ENCODE peak calls at places on chromosomes 7 and 10, in four cellular contexts. F is M059J, J is GDM1, P is NCI-H1105 treated with DMSO at 0.1 percent for 48 hours. S is an unnamed sample.

GRCh38 chr7:110909102-110909501 is 181.8 kb upstream of the LRRN3 start:
- DNase-seq in P (no peak), F (no peak), J (no peak), S (no peak)

GRCh38 chr7:21617916-21618390 is 75.1 kb downstream of the DNAH11 start:
- DNase-seq in J (no peak), P (no peak), F (peak; percentile 95), S (no peak)

GRCh38 chr10:74967850-74968620 is 141.6 kb downstream of the KAT6B start:
- DNase-seq in P (peak; percentile 82), F (no peak), J (no peak), S (no peak)

GRCh38 chr7:97218767-97219166 is 101.3 kb downstream of the SDHAF3 start:
- DNase-seq in J (no peak), P (no peak), F (no peak), S (no peak)

GRCh38 chr10:99467236-99467999 is 37.0 kb upstream of the GOT1 start:
- DNase-seq in F (peak; percentile 87), J (no peak), P (no peak), S (no peak)

GRCh38 chr7:66921918-66922486 is 977 bp downstream of the TMEM248 start:
- DNase-seq in P (no peak), F (peak; percentile 27), J (no peak), S (no peak)

GRCh38 chr10:31270954-31271353 is 48.1 kb upstream of the ZEB1 start:
- DNase-seq in F (no peak), P (no peak), J (no peak), S (no peak)

GRCh38 chr10:103145860-103146466 is 47.1 kb downstream of the NT5C2 start:
- DNase-seq in F (peak; percentile 83), J (no peak), P (peak; percentile 9), S (no peak)

GRCh38 chr7:234712-235553 is 42.6 kb downstream of the FAM20C start:
- DNase-seq in P (no peak), J (no peak), F (peak; percentile 75), S (no peak)

GRCh38 chr7:17007841-17008240 is 126.1 kb upstream of the AGR3 start:
- DNase-seq in J (no peak), P (no peak), F (peak; percentile 72), S (no peak)

GRCh38 chr10:126948355-126949160 is 43.3 kb downstream of the DOCK1 start:
- DNase-seq in F (no peak), J (no peak), P (no peak), S (peak; percentile 73)

GRCh38 chr7:6243168-6243567 is 29.3 kb downstream of the CYTH3 start:
- DNase-seq in P (no peak), J (no peak), F (no peak), S (no peak)

GRCh38 chr7:28685660-28686417 is 272.3 kb downstream of the TRIL start:
- DNase-seq in J (peak; percentile 45), F (peak; percentile 100), P (peak; percentile 53), S (peak; percentile 97)

GRCh38 chr10:33136781-33137180 is 178.8 kb upstream of the ITGB1 start:
- DNase-seq in F (peak; percentile 79), P (no peak), J (no peak), S (no peak)

GRCh38 chr10:6600224-6600987 is 20.3 kb upstream of the PRKCQ start:
- DNase-seq in F (no peak), P (no peak), J (no peak), S (no peak)

GRCh38 chr7:4882169-4882741 is 1.3 kb downstream of the RADIL start:
- DNase-seq in F (no peak), P (no peak), J (no peak), S (no peak)

GRCh38 chr10:24034571-24034970 is 174.4 kb upstream of the KIAA1217 start:
- DNase-seq in F (no peak), P (no peak), J (no peak), S (no peak)

GRCh38 chr7:117068511-117069155 is 115.3 kb downstream of the ST7 start:
- DNase-seq in P (peak; percentile 93), F (no peak), J (no peak), S (no peak)

GRCh38 chr10:97520978-97521761 is 22.4 kb downstream of the UBTD1 start:
- DNase-seq in J (no peak), F (no peak), P (no peak), S (no peak)

GRCh38 chr10:28975891-28976471 is 298.7 kb downstream of the BAMBI start:
- DNase-seq in P (no peak), J (no peak), F (no peak), S (no peak)

GRCh38 chr10:131703941-131704340 is 196.9 kb upstream of the PPP2R2D start:
- DNase-seq in F (no peak), P (no peak), J (no peak), S (peak; percentile 59)

GRCh38 chr7:91777522-91777921 is 103.0 kb downstream of the MTERF1 start:
- DNase-seq in F (no peak), P (no peak), J (no peak), S (no peak)

GRCh38 chr10:5402798-5403197 is 1.8 kb downstream of the TUBAL3 start:
- DNase-seq in J (no peak), P (no peak), F (no peak), S (no peak)

GRCh38 chr7:129210989-129211312 is 13.9 kb upstream of the AHCYL2 start:
- DNase-seq in P (no peak), F (no peak), J (no peak), S (no peak)

GRCh38 chr7:46752881-46753366 is 829.0 kb downstream of the TNS3 start:
- DNase-seq in F (peak; percentile 94), J (no peak), P (no peak), S (no peak)

GRCh38 chr10:78390051-78390450 is 356.4 kb downstream of the RPS24 start:
- DNase-seq in F (no peak), P (no peak), J (no peak), S (no peak)

GRCh38 chr7:151008511-151009323 is 15.6 kb downstream of the ATG9B start:
- DNase-seq in F (no peak), P (no peak), J (no peak), S (no peak)

GRCh38 chr10:35300063-35300699 is 36.1 kb upstream of the CCNY start:
- DNase-seq in J (no peak), P (no peak), F (no peak), S (peak; percentile 71)

GRCh38 chr7:43314379-43315158 is 202.1 kb downstream of the HECW1 start:
- DNase-seq in P (no peak), F (peak; percentile 7), J (no peak), S (no peak)

GRCh38 chr10:58996866-58997265 is 179.6 kb upstream of the PHYHIPL start:
- DNase-seq in P (no peak), F (no peak), J (no peak), S (no peak)

GRCh38 chr10:13865758-13866491 is 279.2 kb downstream of the PRPF18 start:
- DNase-seq in J (no peak), F (peak; percentile 94), P (no peak), S (no peak)

GRCh38 chr7:143256932-143257331 is 6.3 kb upstream of the GSTK1 start:
- DNase-seq in P (no peak), J (no peak), F (no peak), S (no peak)

GRCh38 chr7:149016876-149017275 is 11.4 kb downstream of the PDIA4 start:
- DNase-seq in J (no peak), P (no peak), F (no peak), S (no peak)

GRCh38 chr10:3238115-3238871 is 65.7 kb upstream of the PITRM1 start:
- DNase-seq in J (no peak), F (no peak), P (no peak), S (no peak)

GRCh38 chr10:119370046-119370770 is 162.8 kb downstream of the GRK5 start:
- DNase-seq in J (no peak), P (no peak), F (peak; percentile 71), S (no peak)

GRCh38 chr10:127990846-127991542 is 84.1 kb downstream of the PTPRE start:
- DNase-seq in J (no peak), F (peak; percentile 95), P (no peak), S (no peak)

GRCh38 chr7:12725575-12726316 is 38.3 kb downstream of the ARL4A start:
- DNase-seq in J (no peak), F (no peak), P (no peak), S (no peak)

S was measured in osteocyte.